ENCODE peak calls at places on chromosome 1, in six cellular contexts. X is PC-9, Z is fibroblast of the aortic adventitia, Q is kidney, R is psoas muscle, C is WERI-Rb-1. F is an unnamed sample.

GRCh38 chr1:62682531-62682930 is 5.7 kb downstream of the DOCK7 start:
- DNase-seq in X (no peak), Z (peak; percentile 32), Q (no peak), R (no peak), C (no peak), F (no peak)

GRCh38 chr1:225651376-225651871 is 1.5 kb downstream of the ENAH start:
- DNase-seq in X (no peak), Z (peak; percentile 63), Q (no peak), R (no peak), C (no peak), F (no peak)

GRCh38 chr1:223811634-223812101 is 34.1 kb downstream of the TP53BP2 start:
- DNase-seq in X (no peak), Z (peak; percentile 76), Q (no peak), R (no peak), C (no peak), F (no peak)

GRCh38 chr1:151198254-151199127 is at the start of gene PIP5K1A:
- DNase-seq in X (peak; percentile 95), Z (peak; percentile 99), Q (peak; percentile 100), R (peak; percentile 100), C (peak; percentile 100), F (peak; percentile 97)

GRCh38 chr1:157193702-157194391 is 55.7 kb upstream of the ETV3 start:
- DNase-seq in X (peak; percentile 56), Z (peak; percentile 70), Q (no peak), R (no peak), C (peak; percentile 88), F (peak; percentile 11)

GRCh38 chr1:85342177-85342576 is 65.7 kb upstream of the BCL10 start:
- DNase-seq in X (no peak), Z (peak; percentile 67), Q (no peak), R (no peak), C (no peak), F (no peak)

GRCh38 chr1:242428403-242429190 is 95.9 kb downstream of the PLD5 start:
- DNase-seq in X (no peak), Z (no peak), Q (no peak), R (no peak), C (no peak), F (no peak)

GRCh38 chr1:5779608-5780323 is 212.5 kb downstream of the NPHP4 start:
- DNase-seq in X (no peak), Z (no peak), Q (no peak), R (peak; percentile 22), C (no peak), F (no peak)

GRCh38 chr1:206112600-206113301 is 4.4 kb downstream of the AVPR1B start:
- DNase-seq in X (peak; percentile 55), Z (no peak), Q (peak; percentile 85), R (no peak), C (no peak), F (peak; percentile 89)

GRCh38 chr1:87673748-87674147 is 345.1 kb downstream of the LMO4 start:
- DNase-seq in X (no peak), Z (peak; percentile 16), Q (no peak), R (no peak), C (no peak), F (no peak)

GRCh38 chr1:18922319-18922726 is 20.0 kb upstream of the ALDH4A1 start:
- DNase-seq in X (peak; percentile 21), Z (peak; percentile 88), Q (peak; percentile 91), R (peak; percentile 86), C (peak; percentile 33), F (peak; percentile 28)

GRCh38 chr1:7334475-7335035 is 436.5 kb upstream of the VAMP3 start:
- DNase-seq in X (no peak), Z (peak; percentile 24), Q (no peak), R (no peak), C (no peak), F (no peak)

GRCh38 chr1:240906477-240906876 is 294.5 kb upstream of the GREM2 start:
- DNase-seq in X (no peak), Z (no peak), Q (no peak), R (no peak), C (no peak), F (no peak)

GRCh38 chr1:41721039-41721438 is 197.7 kb downstream of the HIVEP3 start:
- DNase-seq in X (no peak), Z (no peak), Q (no peak), R (no peak), C (no peak), F (no peak)

GRCh38 chr1:180311011-180311730 is 81.1 kb downstream of the LHX4 start:
- DNase-seq in X (no peak), Z (peak; percentile 44), Q (no peak), R (no peak), C (no peak), F (no peak)

GRCh38 chr1:174839211-174839610 is 160.5 kb upstream of the CACYBP start:
- DNase-seq in X (no peak), Z (no peak), Q (no peak), R (no peak), C (no peak), F (no peak)

GRCh38 chr1:21311016-21311415 is 20.8 kb upstream of the ECE1 start:
- DNase-seq in X (peak; percentile 38), Z (no peak), Q (no peak), R (no peak), C (no peak), F (no peak)

GRCh38 chr1:109807822-109808680 is 44.3 kb upstream of the EPS8L3 start:
- DNase-seq in X (peak; percentile 66), Z (peak; percentile 49), Q (peak; percentile 78), R (peak; percentile 23), C (no peak), F (no peak)

GRCh38 chr1:44652445-44653106 is 21.7 kb downstream of the TMEM53 start:
- DNase-seq in X (peak; percentile 79), Z (peak; percentile 61), Q (peak; percentile 88), R (peak; percentile 88), C (peak; percentile 82), F (no peak)

GRCh38 chr1:157628773-157629172 is 30.9 kb upstream of the FCRL4 start:
- DNase-seq in X (no peak), Z (no peak), Q (no peak), R (no peak), C (no peak), F (no peak)

GRCh38 chr1:156750932-156751723 is at the start of gene HDGF:
- DNase-seq in X (peak; percentile 45), Z (peak; percentile 25), Q (peak; percentile 91), R (peak; percentile 87), C (peak; percentile 57), F (no peak)

GRCh38 chr1:43441166-43441893 is 12.4 kb downstream of the HYI start:
- DNase-seq in X (no peak), Z (no peak), Q (peak; percentile 26), R (no peak), C (no peak), F (no peak)

GRCh38 chr1:31412732-31413404 is at the start of gene SERINC2:
- DNase-seq in X (peak; percentile 44), Z (no peak), Q (peak; percentile 82), R (no peak), C (no peak), F (no peak)

GRCh38 chr1:163604391-163604790 is 282.6 kb downstream of the NUF2 start:
- DNase-seq in X (no peak), Z (no peak), Q (no peak), R (no peak), C (no peak), F (no peak)

GRCh38 chr1:179177182-179177581 is 52.3 kb downstream of the ABL2 start:
- DNase-seq in X (no peak), Z (peak; percentile 84), Q (no peak), R (peak; percentile 57), C (no peak), F (no peak)

GRCh38 chr1:17027900-17028299 is 16.2 kb upstream of the ATP13A2 start:
- DNase-seq in X (no peak), Z (no peak), Q (no peak), R (no peak), C (no peak), F (no peak)

GRCh38 chr1:247448107-247448778 is 9.7 kb downstream of the OR2B11 start:
- DNase-seq in X (peak; percentile 47), Z (peak; percentile 53), Q (peak; percentile 85), R (peak; percentile 76), C (peak; percentile 77), F (no peak)

DNA sequence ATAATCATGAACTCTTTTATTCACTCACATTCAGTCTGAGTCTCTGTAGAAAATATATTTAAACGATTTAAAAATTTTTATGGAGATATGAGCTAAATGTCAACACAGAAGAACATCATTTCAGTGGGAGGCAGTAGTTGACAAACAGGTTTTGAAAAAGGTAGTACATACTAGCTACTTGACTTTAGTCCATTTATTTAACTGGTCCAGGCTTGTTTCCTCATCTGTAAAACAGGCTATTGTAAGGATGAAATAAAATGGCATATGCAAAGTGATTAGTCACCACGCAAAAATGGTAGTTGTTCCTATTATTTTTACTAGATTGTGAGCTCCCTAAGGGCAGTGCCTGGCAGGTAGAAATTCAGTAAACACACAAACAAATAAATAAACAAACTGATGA is 75.2 kb downstream of the NTPCR start:
- DNase-seq in X (no peak), Z (no peak), Q (no peak), R (no peak), C (no peak), F (peak; percentile 99)
- TF ChIP-seq CTCF in X (no peak), Z (no peak), Q (no peak), R (no peak), C (no peak), F (no peak)

DNA sequence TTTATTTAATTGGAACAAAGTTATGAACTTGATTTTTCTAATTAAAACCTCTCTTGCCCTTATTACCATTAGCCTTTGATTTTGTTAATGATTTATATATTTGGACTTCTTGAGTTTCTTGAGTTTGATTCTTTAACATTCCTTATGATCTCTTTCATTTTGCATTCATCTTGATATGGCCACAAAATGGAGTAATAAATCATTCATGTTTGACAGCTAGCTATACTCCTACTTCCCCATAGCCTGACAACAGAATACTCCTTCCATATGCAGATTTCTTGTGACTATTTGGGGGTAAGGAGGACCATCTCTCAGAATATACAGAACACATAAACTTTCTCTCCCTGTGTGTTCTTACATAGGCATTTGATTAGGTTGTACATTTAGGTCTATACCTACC is 119.6 kb downstream of the SYT14 start:
- DNase-seq in X (no peak), Z (no peak), Q (no peak), R (no peak), C (no peak), F (no peak)
- H3K4me3 ChIP-seq in X (no peak overlapping the region), Z (no peak overlapping the region), Q (no peak overlapping the region), R (no peak overlapping the region), C (no peak overlapping the region), F (no peak overlapping the region)

DNA sequence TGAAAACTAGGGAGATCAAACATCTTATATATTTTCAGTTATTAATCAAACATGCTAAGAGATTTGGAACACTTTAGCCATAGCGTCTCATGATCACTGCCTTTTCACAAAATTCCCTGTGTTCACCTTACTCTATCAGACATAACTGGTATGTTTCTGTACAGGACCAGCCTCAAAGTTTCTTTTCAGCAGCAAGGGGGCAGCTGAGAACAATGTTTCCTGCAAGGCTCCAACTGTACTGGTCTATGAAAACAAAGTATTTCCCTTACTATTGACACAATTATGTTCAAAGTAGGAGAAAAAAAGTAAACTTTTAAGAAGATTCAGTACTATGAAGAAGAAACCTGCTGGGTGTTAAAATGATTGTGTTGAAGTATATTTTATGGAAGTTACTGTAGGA is 98.5 kb downstream of the ATF6 start:
- DNase-seq in X (no peak), Z (peak; percentile 72), Q (no peak), R (no peak), C (no peak), F (no peak)
- TF ChIP-seq CTCF in X (no peak), Z (peak; percentile 59), Q (peak; percentile 49), R (peak; percentile 35), C (no peak), F (peak; percentile 27)

DNA sequence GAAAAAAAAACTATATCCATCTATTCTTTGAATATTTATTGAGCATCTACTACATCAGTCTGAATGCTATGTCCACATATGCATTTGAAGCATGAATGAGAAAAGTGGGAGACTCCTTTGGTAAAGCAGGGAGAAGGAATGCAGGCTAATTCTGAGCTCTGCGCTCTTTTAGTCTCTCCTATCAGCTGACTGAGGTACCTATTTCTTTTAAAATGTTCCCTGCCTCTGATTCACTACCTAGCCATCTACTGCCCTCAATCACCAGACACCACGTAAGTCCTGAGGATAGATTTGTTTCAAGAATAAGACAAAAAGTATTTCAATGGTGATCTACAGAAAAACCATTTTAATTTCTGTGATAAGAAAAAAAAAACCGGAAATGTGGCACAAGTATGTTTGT is 3.8 kb upstream of the RGS13 start:
- DNase-seq in X (no peak), Z (no peak), Q (no peak), R (no peak), C (no peak), F (no peak)
- H3K4me3 ChIP-seq in X (no peak overlapping the region), Z (no peak overlapping the region), Q (no peak overlapping the region), R (no peak overlapping the region), C (no peak overlapping the region), F (no peak overlapping the region)

F was measured in LNCaP clone FGC.